ENCODE peak calls at places on chromosome 1, in five cellular contexts. D is transverse colon, Q is GM23338, M is hepatocyte, U is fibroblast of pulmonary artery. I is an unnamed sample.

GRCh38 chr1:109807398-109807795 is 43.7 kb upstream of the EPS8L3 start:
- DNase-seq in D (no peak), Q (no peak), M (no peak), U (no peak), I (no peak)

GRCh38 chr1:6936308-6936675 is 151.0 kb downstream of the CAMTA1 start:
- DNase-seq in Q (no peak), U (no peak), M (no peak), D (no peak), I (no peak)

GRCh38 chr1:206550446-206550845 is 43.1 kb downstream of the RASSF5 start:
- DNase-seq in Q (no peak), M (no peak), D (no peak), U (peak), I (peak)

GRCh38 chr1:230717251-230717650 is 3.3 kb upstream of the AGT start:
- DNase-seq in M (no peak), U (no peak), D (no peak), Q (no peak), I (no peak)

GRCh38 chr1:225464851-225465792 is 37.3 kb upstream of the LBR start:
- DNase-seq in D (no peak), U (no peak), M (no peak), Q (peak), I (no peak)

GRCh38 chr1:12599657-12600056 is 18.4 kb downstream of the DHRS3 start:
- DNase-seq in M (no peak), D (no peak), Q (no peak), U (no peak), I (no peak)

GRCh38 chr1:29540801-29541357 is 304.6 kb downstream of the PTPRU start:
- DNase-seq in Q (no peak), D (no peak), M (no peak), U (no peak), I (no peak)

GRCh38 chr1:114586513-114587047 is 5.2 kb upstream of the BCAS2 start:
- DNase-seq in D (no peak), U (no peak), Q (no peak), M (no peak), I (no peak)

GRCh38 chr1:210438928-210439841 is 110.5 kb downstream of the HHAT start:
- DNase-seq in D (no peak), U (peak), Q (no peak), M (no peak), I (no peak)

DNA sequence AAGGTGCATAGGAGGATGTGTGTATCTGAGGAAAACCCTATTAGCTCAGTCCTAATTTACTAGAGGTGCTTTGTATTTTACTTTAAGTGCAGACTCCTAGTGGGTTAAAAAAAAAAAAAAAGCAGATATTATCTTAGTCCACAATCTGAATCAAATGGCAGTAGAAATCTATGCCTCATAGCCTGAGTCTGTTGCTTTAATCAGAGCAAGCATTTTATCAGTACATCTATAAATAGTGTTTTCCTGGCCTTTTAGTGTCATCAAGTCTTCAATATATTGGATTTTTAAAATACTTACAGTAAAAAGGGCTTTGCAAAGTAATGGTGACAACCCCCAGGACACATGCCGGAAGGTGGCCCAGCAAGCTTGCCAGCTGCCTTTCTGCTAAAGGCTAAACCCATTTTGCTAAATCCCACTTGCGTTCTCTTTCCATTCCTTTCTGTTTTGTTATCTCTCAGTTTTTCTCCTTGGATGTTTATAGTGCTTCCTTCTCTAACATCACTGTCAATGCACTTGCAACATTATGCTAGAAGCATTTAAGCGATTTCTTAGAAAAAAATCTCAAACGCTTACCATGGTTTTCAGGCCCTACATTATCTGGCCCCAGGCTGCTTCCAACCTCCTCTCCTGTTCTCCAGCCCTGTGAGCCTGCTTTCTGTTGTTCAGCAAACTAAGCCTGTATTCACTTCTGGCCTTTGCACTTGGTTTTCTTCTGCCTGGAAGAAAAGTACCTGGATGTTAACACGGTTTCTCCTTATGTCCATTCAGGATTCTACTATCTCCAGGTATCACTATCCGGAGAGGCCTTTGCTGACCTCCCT is 206.3 kb downstream of the PDE4B start:
- DNase-seq in M (no peak), D (no peak), Q (no peak), U (no peak), I (no peak)
- H3K4me3 ChIP-seq in M (no peak), D (no peak), Q (no peak), U (no peak), I (no peak)

GRCh38 chr1:21510885-21511578 is 1.8 kb downstream of the ALPL start:
- DNase-seq in M (no peak), Q (no peak), U (no peak), D (no peak), I (no peak)
- TF ChIP-seq CTCF in M (no peak), Q (peak), U (no peak), D (no peak), I (no peak)

GRCh38 chr1:151839457-151840409 is at the start of gene C2CD4D:
- DNase-seq in Q (peak), D (peak), U (no peak), M (peak), I (peak)

GRCh38 chr1:151838491-151839412 is 868 bp downstream of the C2CD4D start:
- DNase-seq in Q (peak), D (no peak), M (peak), U (no peak), I (no peak)

GRCh38 chr1:151837197-151837596 is 2.4 kb downstream of the C2CD4D start:
- DNase-seq in D (no peak), Q (no peak), U (no peak), M (no peak), I (no peak)

GRCh38 chr1:151835596-151835995 is 4.0 kb upstream of the RORC start:
- DNase-seq in U (no peak), D (no peak), M (no peak), Q (no peak), I (no peak)

DNA sequence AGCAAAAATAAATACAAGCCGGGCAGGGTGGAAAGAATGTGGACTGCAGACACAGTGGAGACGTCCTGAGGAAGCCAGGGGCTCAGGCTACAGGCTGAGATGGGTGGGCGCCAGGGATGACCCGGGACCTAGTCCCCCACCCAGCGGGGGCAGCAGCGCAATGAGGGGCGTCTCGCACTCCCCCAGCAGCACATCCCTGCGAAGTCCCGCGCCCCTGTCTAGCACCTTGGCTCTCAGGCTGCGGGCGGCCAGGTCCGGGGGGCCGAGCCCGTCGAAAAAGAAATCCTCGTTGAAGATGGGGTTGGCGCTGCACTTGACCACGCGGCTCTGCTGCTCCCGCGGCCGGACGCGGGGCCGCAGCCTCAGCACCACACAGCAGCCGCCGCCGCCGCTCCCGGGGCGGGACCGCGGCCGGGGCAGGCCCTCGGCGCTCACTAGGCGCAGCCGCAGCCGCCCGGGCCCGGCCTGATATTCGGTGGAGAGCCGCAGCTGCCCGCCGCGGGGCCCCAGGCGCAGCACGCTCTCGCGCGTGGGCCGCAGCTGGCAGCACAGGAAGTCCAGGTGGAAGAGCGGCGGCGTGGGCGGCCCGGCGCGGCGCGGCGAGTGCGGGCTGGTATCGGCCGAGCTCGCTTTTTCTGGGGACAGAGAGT is 1.7 kb downstream of the C2CD4D start:
- DNase-seq in Q (peak), U (no peak), D (no peak), M (peak), I (no peak)
- H3K4me3 ChIP-seq in Q (peak), U (peak), D (peak), M (no peak), I (no peak)

GRCh38 chr1:116092752-116093489 is 18.3 kb upstream of the MAB21L3 start:
- DNase-seq in M (no peak), D (no peak), U (no peak), Q (no peak), I (no peak)
- TF ChIP-seq CTCF in M (no peak), D (no peak), U (no peak), Q (no peak), I (no peak)

GRCh38 chr1:36387141-36387949 is 1.6 kb upstream of the STK40 start:
- DNase-seq in Q (no peak), D (no peak), U (peak), M (peak), I (no peak)
- H3K4me3 ChIP-seq in Q (peak), D (no peak), U (peak), M (no peak), I (peak)

GRCh38 chr1:245858683-245859509 is 648.2 kb downstream of the SMYD3 start:
- DNase-seq in M (no peak), D (no peak), U (peak), Q (no peak), I (no peak)
- TF ChIP-seq CTCF in M (peak), D (no peak), U (peak), Q (peak), I (peak)

DNA sequence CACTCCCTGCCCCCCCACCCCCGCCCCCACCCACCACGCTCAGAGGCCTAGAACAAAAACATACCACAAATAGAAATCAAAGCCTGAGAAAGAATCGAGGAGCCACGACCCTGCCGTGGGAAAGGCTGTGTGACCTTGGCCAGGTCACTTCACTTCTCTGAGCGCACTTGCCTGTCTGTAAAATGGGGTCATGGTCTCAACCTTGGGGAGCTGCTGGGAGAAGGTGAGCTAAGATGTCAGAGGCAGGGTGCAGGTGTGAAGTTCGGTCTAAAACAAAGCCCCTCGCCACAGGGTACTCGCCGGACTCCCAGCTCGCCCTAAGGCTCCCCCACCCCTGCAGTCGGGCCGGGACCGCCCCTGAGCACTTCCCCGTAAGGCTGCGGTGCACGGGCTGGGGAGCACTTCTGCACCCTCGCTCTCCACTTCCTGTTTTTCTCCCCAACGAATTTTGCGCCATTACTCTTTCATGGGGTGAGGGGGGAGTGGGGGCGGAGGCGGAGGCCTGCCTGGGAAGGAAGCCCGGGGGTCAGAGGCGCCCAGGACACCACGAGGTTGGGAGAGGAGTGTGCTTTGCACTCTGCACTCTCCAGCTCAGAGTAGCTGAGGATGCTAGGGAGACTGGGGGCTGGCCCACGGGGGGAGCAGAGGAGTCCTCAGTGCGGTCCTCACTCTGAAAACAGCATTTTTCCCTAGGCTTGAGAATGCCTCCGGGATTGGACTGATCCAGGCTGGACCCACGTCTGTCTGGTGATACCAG is 21.9 kb upstream of the PIK3CD start:
- DNase-seq in U (no peak), D (peak), Q (no peak), M (no peak), I (no peak)
- H3K4me3 ChIP-seq in U (no peak), D (no peak), Q (no peak), M (no peak), I (no peak)

DNA sequence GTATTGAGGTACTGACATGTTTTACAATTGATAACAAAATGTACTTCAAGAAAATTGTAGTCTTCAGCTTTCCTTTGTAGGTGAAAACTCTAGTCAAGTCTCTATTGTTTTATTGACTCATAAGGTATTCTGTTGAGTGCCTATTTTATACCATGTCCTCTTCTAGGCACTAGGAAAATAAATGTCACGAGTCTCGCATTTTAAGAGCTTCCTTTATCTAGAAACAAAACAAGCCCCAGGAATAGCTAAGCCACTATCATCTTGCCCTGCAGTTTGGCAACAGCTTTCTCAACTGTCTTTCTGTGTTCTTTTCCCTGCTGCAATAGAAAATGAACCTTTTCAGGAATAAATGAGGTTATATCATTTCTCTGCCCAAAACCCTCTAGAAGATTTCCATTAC is 288.5 kb upstream of the NEGR1 start:
- DNase-seq in D (no peak), Q (no peak), M (no peak), U (no peak), I (no peak)
- TF ChIP-seq CTCF in D (no peak), Q (no peak), M (no peak), U (no peak), I (no peak)

GRCh38 chr1:94244816-94245215 is 7.4 kb upstream of the ARHGAP29 start:
- DNase-seq in U (no peak), M (no peak), D (no peak), Q (no peak), I (no peak)
- H3K4me3 ChIP-seq in U (peak), M (no peak), D (no peak), Q (no peak), I (no peak)

GRCh38 chr1:185035258-185035657 is 10.1 kb upstream of the RNF2 start:
- DNase-seq in U (no peak), D (no peak), Q (no peak), M (no peak), I (no peak)
- TF ChIP-seq CTCF in U (no peak), D (no peak), Q (no peak), M (no peak), I (no peak)